ENCODE peak calls at places on chromosomes 13 and 19, in nine cellular contexts. One of them, this sample, is unnamed.

GRCh38 chr13:33352023-33352422 is 66.5 kb upstream of the STARD13 start:
- DNase-seq in IMR-90: no peak
- DNase-seq in K562: no peak
- DNase-seq in sigmoid colon: no peak
- DNase-seq in heart left ventricle: no peak
- DNase-seq in lower leg skin: no peak
- DNase-seq in gastrocnemius medialis: no peak
- DNase-seq in transverse colon: no peak
- DNase-seq in stomach: no peak
- DNase-seq in this sample: no peak

GRCh38 chr19:43763473-43763939 is 8.7 kb upstream of the SMG9 start:
- DNase-seq in gastrocnemius medialis: no peak
- DNase-seq in heart left ventricle: peak; percentile 28
- DNase-seq in lower leg skin: no peak
- DNase-seq in sigmoid colon: no peak
- DNase-seq in stomach: no peak
- DNase-seq in transverse colon: no peak
- DNase-seq in K562: no peak
- DNase-seq in IMR-90: peak; percentile 45
- DNase-seq in this sample: no peak

GRCh38 chr13:94115054-94115453 is 364.4 kb downstream of the DCT start:
- DNase-seq in lower leg skin: no peak
- DNase-seq in K562: no peak
- DNase-seq in gastrocnemius medialis: no peak
- DNase-seq in IMR-90: no peak
- DNase-seq in heart left ventricle: no peak
- DNase-seq in stomach: no peak
- DNase-seq in sigmoid colon: no peak
- DNase-seq in transverse colon: no peak
- DNase-seq in this sample: no peak

GRCh38 chr19:46602392-46603194 is 1.5 kb downstream of the CALM3 start:
- DNase-seq in sigmoid colon: peak; percentile 62
- DNase-seq in gastrocnemius medialis: no peak
- DNase-seq in lower leg skin: no peak
- DNase-seq in transverse colon: no peak
- DNase-seq in K562: peak; percentile 35
- DNase-seq in stomach: no peak
- DNase-seq in IMR-90: no peak
- DNase-seq in heart left ventricle: no peak
- DNase-seq in this sample: no peak

GRCh38 chr19:28009696-28010095 is 1203.3 kb downstream of the UQCRFS1 start:
- DNase-seq in K562: no peak
- DNase-seq in lower leg skin: no peak
- DNase-seq in IMR-90: no peak
- DNase-seq in stomach: no peak
- DNase-seq in heart left ventricle: no peak
- DNase-seq in sigmoid colon: no peak
- DNase-seq in gastrocnemius medialis: no peak
- DNase-seq in transverse colon: no peak
- DNase-seq in this sample: no peak

GRCh38 chr13:25177636-25178035 is 5.5 kb upstream of the AMER2 start:
- DNase-seq in lower leg skin: no peak
- DNase-seq in heart left ventricle: no peak
- DNase-seq in IMR-90: no peak
- DNase-seq in K562: no peak
- DNase-seq in stomach: no peak
- DNase-seq in sigmoid colon: no peak
- DNase-seq in transverse colon: no peak
- DNase-seq in gastrocnemius medialis: no peak
- DNase-seq in this sample: no peak

GRCh38 chr13:48448285-48448962 is 35.5 kb upstream of the LPAR6 start:
- DNase-seq in K562: no peak
- DNase-seq in transverse colon: no peak
- DNase-seq in sigmoid colon: no peak
- DNase-seq in gastrocnemius medialis: no peak
- DNase-seq in IMR-90: no peak
- DNase-seq in lower leg skin: no peak
- DNase-seq in heart left ventricle: no peak
- DNase-seq in stomach: no peak
- DNase-seq in this sample: no peak

GRCh38 chr13:101258071-101258470 is 158.2 kb downstream of the NALCN start:
- DNase-seq in sigmoid colon: no peak
- DNase-seq in transverse colon: no peak
- DNase-seq in K562: no peak
- DNase-seq in lower leg skin: no peak
- DNase-seq in stomach: no peak
- DNase-seq in heart left ventricle: no peak
- DNase-seq in IMR-90: peak; percentile 86
- DNase-seq in gastrocnemius medialis: no peak
- DNase-seq in this sample: peak; percentile 87

GRCh38 chr13:30850867-30851211 is 55.2 kb upstream of the MEDAG start:
- DNase-seq in sigmoid colon: no peak
- DNase-seq in IMR-90: no peak
- DNase-seq in stomach: no peak
- DNase-seq in heart left ventricle: no peak
- DNase-seq in K562: no peak
- DNase-seq in gastrocnemius medialis: no peak
- DNase-seq in lower leg skin: no peak
- DNase-seq in transverse colon: no peak
- DNase-seq in this sample: no peak

GRCh38 chr19:46603752-46604241 is 2.7 kb downstream of the CALM3 start:
- DNase-seq in IMR-90: no peak
- DNase-seq in gastrocnemius medialis: no peak
- DNase-seq in stomach: no peak
- DNase-seq in K562: peak; percentile 17
- DNase-seq in transverse colon: no peak
- DNase-seq in lower leg skin: no peak
- DNase-seq in sigmoid colon: peak; percentile 55
- DNase-seq in heart left ventricle: no peak
- DNase-seq in this sample: no peak

GRCh38 chr13:97834255-97834654 is 119.2 kb upstream of the IPO5 start:
- DNase-seq in IMR-90: no peak
- DNase-seq in heart left ventricle: no peak
- DNase-seq in stomach: no peak
- DNase-seq in K562: no peak
- DNase-seq in gastrocnemius medialis: no peak
- DNase-seq in sigmoid colon: no peak
- DNase-seq in lower leg skin: no peak
- DNase-seq in transverse colon: no peak
- DNase-seq in this sample: no peak
- TF ChIP-seq POLR2A in IMR-90: no peak
- TF ChIP-seq POLR2A in heart left ventricle: no peak
- TF ChIP-seq POLR2A in stomach: no peak
- TF ChIP-seq POLR2A in K562: no peak
- TF ChIP-seq POLR2A in gastrocnemius medialis: no peak
- TF ChIP-seq POLR2A in sigmoid colon: no peak
- TF ChIP-seq POLR2A in lower leg skin: no peak
- TF ChIP-seq POLR2A in transverse colon: no peak
- TF ChIP-seq POLR2A in this sample: no peak

GRCh38 chr19:15810335-15810734 is 5.1 kb downstream of the OR10H1 start:
- DNase-seq in sigmoid colon: no peak
- DNase-seq in IMR-90: no peak
- DNase-seq in heart left ventricle: no peak
- DNase-seq in lower leg skin: no peak
- DNase-seq in stomach: peak; percentile 27
- DNase-seq in gastrocnemius medialis: no peak
- DNase-seq in K562: peak; percentile 47
- DNase-seq in transverse colon: peak; percentile 46
- DNase-seq in this sample: no peak
- TF ChIP-seq POLR2A in sigmoid colon: no peak
- TF ChIP-seq POLR2A in IMR-90: no peak
- TF ChIP-seq POLR2A in heart left ventricle: no peak
- TF ChIP-seq POLR2A in lower leg skin: no peak
- TF ChIP-seq POLR2A in stomach: no peak
- TF ChIP-seq POLR2A in gastrocnemius medialis: no peak
- TF ChIP-seq POLR2A in K562: no peak
- TF ChIP-seq POLR2A in transverse colon: no peak
- TF ChIP-seq POLR2A in this sample: no peak

GRCh38 chr19:3372413-3372812 is 6.0 kb downstream of the NFIC start:
- DNase-seq in stomach: no peak
- DNase-seq in K562: no peak
- DNase-seq in lower leg skin: no peak
- DNase-seq in heart left ventricle: no peak
- DNase-seq in transverse colon: no peak
- DNase-seq in gastrocnemius medialis: no peak
- DNase-seq in IMR-90: no peak
- DNase-seq in sigmoid colon: no peak
- DNase-seq in this sample: no peak

GRCh38 chr19:3374369-3375112 is 8.2 kb downstream of the NFIC start:
- DNase-seq in lower leg skin: no peak
- DNase-seq in transverse colon: no peak
- DNase-seq in heart left ventricle: no peak
- DNase-seq in gastrocnemius medialis: peak; percentile 86
- DNase-seq in IMR-90: no peak
- DNase-seq in sigmoid colon: peak; percentile 87
- DNase-seq in stomach: peak; percentile 84
- DNase-seq in K562: peak; percentile 64
- DNase-seq in this sample: no peak

GRCh38 chr19:3373971-3374368 is 7.6 kb downstream of the NFIC start:
- DNase-seq in K562: no peak
- DNase-seq in stomach: no peak
- DNase-seq in lower leg skin: no peak
- DNase-seq in IMR-90: no peak
- DNase-seq in heart left ventricle: no peak
- DNase-seq in sigmoid colon: no peak
- DNase-seq in transverse colon: no peak
- DNase-seq in gastrocnemius medialis: no peak
- DNase-seq in this sample: no peak

GRCh38 chr19:3378352-3379146 is 12.2 kb downstream of the NFIC start:
- DNase-seq in sigmoid colon: no peak
- DNase-seq in heart left ventricle: no peak
- DNase-seq in stomach: no peak
- DNase-seq in IMR-90: no peak
- DNase-seq in lower leg skin: no peak
- DNase-seq in transverse colon: no peak
- DNase-seq in K562: peak; percentile 74
- DNase-seq in gastrocnemius medialis: no peak
- DNase-seq in this sample: no peak

DNA sequence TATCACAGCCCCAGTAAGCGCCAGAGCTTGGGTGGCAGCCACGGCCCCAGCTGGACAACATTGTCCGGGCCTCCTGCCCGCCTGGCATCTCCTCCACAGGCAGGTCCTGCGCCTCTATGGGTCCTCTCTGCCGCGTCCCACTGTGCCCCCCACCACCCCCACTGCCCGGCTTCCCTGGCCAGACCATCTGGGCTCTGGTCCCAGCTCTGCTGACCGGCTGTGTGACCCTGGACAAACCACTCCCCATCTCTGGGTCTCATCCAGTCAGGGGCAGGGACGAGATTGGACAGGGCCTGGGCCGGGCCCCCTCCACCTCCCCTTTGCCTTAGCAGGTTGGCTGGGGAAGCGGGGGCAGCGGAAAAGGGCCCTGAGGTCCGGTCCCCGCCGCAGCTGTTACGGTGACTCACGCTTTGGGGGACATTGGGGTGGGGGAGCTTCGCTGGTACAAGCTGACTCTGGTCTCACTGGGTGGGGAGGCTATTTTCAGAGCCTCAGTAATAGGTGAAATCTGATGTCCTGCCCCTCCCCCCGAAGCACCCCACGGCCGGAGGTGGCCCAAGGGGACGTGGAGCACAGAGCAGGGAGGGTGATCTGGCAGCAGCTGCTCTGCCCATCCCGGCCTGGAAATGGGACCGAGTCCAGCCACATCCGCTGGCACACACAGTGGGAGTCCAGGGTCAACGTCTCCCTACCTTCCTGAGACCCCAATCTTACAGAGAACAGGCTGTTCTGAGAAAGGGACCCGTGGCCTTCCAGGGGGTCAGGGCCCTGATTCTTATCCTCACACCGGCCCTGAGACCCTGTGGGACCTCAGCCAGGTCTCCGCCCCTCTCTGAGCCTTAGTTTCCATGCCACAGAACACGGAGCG is 9.1 kb downstream of the NFIC start:
- DNase-seq in transverse colon: peak; percentile 65
- DNase-seq in sigmoid colon: peak; percentile 96
- DNase-seq in IMR-90: peak; percentile 70
- DNase-seq in lower leg skin: peak; percentile 77
- DNase-seq in K562: peak; percentile 72
- DNase-seq in gastrocnemius medialis: peak; percentile 99
- DNase-seq in stomach: peak; percentile 82
- DNase-seq in heart left ventricle: peak; percentile 86
- DNase-seq in this sample: peak; percentile 59
- TF ChIP-seq POLR2A in transverse colon: no peak
- TF ChIP-seq POLR2A in sigmoid colon: no peak
- TF ChIP-seq POLR2A in IMR-90: no peak
- TF ChIP-seq POLR2A in lower leg skin: no peak
- TF ChIP-seq POLR2A in K562: no peak
- TF ChIP-seq POLR2A in gastrocnemius medialis: peak; percentile 66
- TF ChIP-seq POLR2A in stomach: no peak
- TF ChIP-seq POLR2A in heart left ventricle: no peak
- TF ChIP-seq POLR2A in this sample: no peak

GRCh38 chr13:40368123-40368891 is 298.1 kb downstream of the FOXO1 start:
- DNase-seq in sigmoid colon: no peak
- DNase-seq in gastrocnemius medialis: no peak
- DNase-seq in lower leg skin: no peak
- DNase-seq in heart left ventricle: no peak
- DNase-seq in K562: no peak
- DNase-seq in stomach: no peak
- DNase-seq in IMR-90: no peak
- DNase-seq in transverse colon: no peak
- DNase-seq in this sample: no peak

GRCh38 chr13:40370662-40371061 is 295.8 kb downstream of the FOXO1 start:
- DNase-seq in stomach: no peak
- DNase-seq in gastrocnemius medialis: no peak
- DNase-seq in transverse colon: no peak
- DNase-seq in lower leg skin: no peak
- DNase-seq in heart left ventricle: no peak
- DNase-seq in sigmoid colon: no peak
- DNase-seq in IMR-90: no peak
- DNase-seq in K562: no peak
- DNase-seq in this sample: no peak

GRCh38 chr13:40363653-40364052 is 302.8 kb downstream of the FOXO1 start:
- DNase-seq in gastrocnemius medialis: no peak
- DNase-seq in K562: no peak
- DNase-seq in IMR-90: no peak
- DNase-seq in lower leg skin: no peak
- DNase-seq in stomach: no peak
- DNase-seq in sigmoid colon: no peak
- DNase-seq in transverse colon: no peak
- DNase-seq in heart left ventricle: no peak
- DNase-seq in this sample: no peak

GRCh38 chr13:40362502-40362901 is 303.9 kb downstream of the FOXO1 start:
- DNase-seq in sigmoid colon: no peak
- DNase-seq in IMR-90: no peak
- DNase-seq in heart left ventricle: no peak
- DNase-seq in lower leg skin: no peak
- DNase-seq in K562: no peak
- DNase-seq in stomach: no peak
- DNase-seq in transverse colon: no peak
- DNase-seq in gastrocnemius medialis: no peak
- DNase-seq in this sample: no peak

DNA sequence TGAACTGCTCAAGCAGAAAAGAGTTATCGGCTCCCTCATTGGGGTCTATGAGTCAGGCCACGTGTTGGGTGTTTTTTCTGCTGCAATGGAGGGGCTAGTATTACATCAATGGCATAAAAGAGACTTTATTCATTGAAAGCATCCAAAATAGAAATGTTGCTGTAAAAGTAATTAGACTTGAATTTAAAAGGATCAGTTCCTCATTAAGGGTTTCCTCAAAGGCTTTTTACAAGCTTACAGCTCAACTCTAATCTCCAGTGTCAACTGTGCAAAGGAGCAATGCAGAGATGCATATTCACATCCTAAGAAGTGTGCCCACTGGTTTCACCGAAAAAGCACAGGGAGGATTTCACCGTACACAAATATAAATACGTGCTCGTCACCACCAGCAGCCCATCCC is 300.3 kb downstream of the FOXO1 start:
- DNase-seq in IMR-90: no peak
- DNase-seq in lower leg skin: no peak
- DNase-seq in stomach: no peak
- DNase-seq in gastrocnemius medialis: no peak
- DNase-seq in heart left ventricle: no peak
- DNase-seq in K562: no peak
- DNase-seq in sigmoid colon: no peak
- DNase-seq in transverse colon: no peak
- DNase-seq in this sample: no peak
- TF ChIP-seq POLR2A in IMR-90: no peak
- TF ChIP-seq POLR2A in lower leg skin: no peak
- TF ChIP-seq POLR2A in stomach: no peak
- TF ChIP-seq POLR2A in gastrocnemius medialis: no peak
- TF ChIP-seq POLR2A in heart left ventricle: no peak
- TF ChIP-seq POLR2A in K562: no peak
- TF ChIP-seq POLR2A in sigmoid colon: no peak
- TF ChIP-seq POLR2A in transverse colon: no peak
- TF ChIP-seq POLR2A in this sample: no peak

This sample was measured in H54.